ENCODE peak calls at places on chromosomes 4 and X, in eight cellular contexts. L is left ventricle myocardium superior; Q is AG08396; V is RCC 7860; Y is activated naive CD4-positive, alpha-beta T cell treated with Interleukin-2 at 50 U/mL for 16 hours; W is bronchial epithelial cell; F is foreskin fibroblast; Z is suprapubic skin. D is an unnamed sample.

GRCh38 chr4:163172666-163173065 is 6.0 kb upstream of the NAF1 start:
- DNase-seq in L (no peak), Q (no peak), V (no peak), Y (no peak), W (no peak), F (no peak), Z (no peak), D (peak)

GRCh38 chr4:44738615-44739014 is 12.3 kb upstream of the GNPDA2 start:
- DNase-seq in L (no peak), Q (peak), V (no peak), Y (no peak), W (no peak), F (peak), Z (no peak), D (peak)

GRCh38 chrX:1894656-1895055 is 279.8 kb downstream of the ASMT start:
- DNase-seq in L (no peak), Q (no peak), V (no peak), Y (no peak), W (no peak), F (no peak), Z (no peak), D (no peak)

GRCh38 chr4:48262926-48263325 is 6.7 kb downstream of the TEC start:
- DNase-seq in L (no peak), Q (peak), V (peak), Y (no peak), W (no peak), F (peak), Z (no peak), D (no peak)

GRCh38 chr4:112896326-112896892 is 153.0 kb upstream of the ANK2 start:
- DNase-seq in L (no peak), Q (no peak), V (no peak), Y (no peak), W (no peak), F (no peak), Z (no peak), D (peak)

GRCh38 chr4:17517664-17518063 is 2.7 kb downstream of the CLRN2 start:
- DNase-seq in L (no peak), Q (no peak), V (no peak), Y (no peak), W (no peak), F (no peak), Z (no peak), D (peak)

GRCh38 chr4:119138046-119138445 is 2.4 kb downstream of the MYOZ2 start:
- DNase-seq in L (no peak), Q (no peak), V (no peak), Y (no peak), W (no peak), F (peak), Z (no peak), D (peak)

GRCh38 chr4:8044244-8044643 is 104.6 kb upstream of the AFAP1 start:
- DNase-seq in L (no peak), Q (no peak), V (no peak), Y (no peak), W (no peak), F (no peak), Z (no peak), D (no peak)

GRCh38 chr4:177484613-177485021 is 42.4 kb upstream of the AGA start:
- DNase-seq in L (no peak), Q (peak), V (peak), Y (no peak), W (peak), F (peak), Z (no peak), D (peak)

GRCh38 chr4:124025423-124025822 is 628.8 kb downstream of the SPRY1 start:
- DNase-seq in L (no peak), Q (no peak), V (no peak), Y (no peak), W (peak), F (no peak), Z (no peak), D (no peak)

GRCh38 chr4:145618210-145618911 is 824 bp upstream of the MMAA start:
- DNase-seq in L (peak), Q (peak), V (no peak), Y (peak), W (no peak), F (peak), Z (no peak), D (no peak)

GRCh38 chrX:30781711-30782444 is 107.2 kb downstream of the TAB3 start:
- DNase-seq in L (no peak), Q (no peak), V (no peak), Y (no peak), W (no peak), F (no peak), Z (no peak), D (no peak)

GRCh38 chr4:145420595-145421214 is 60.9 kb upstream of the SMAD1 start:
- DNase-seq in L (no peak), Q (no peak), V (no peak), Y (no peak), W (no peak), F (no peak), Z (no peak), D (no peak)

GRCh38 chr4:57113870-57114269 is 3.7 kb upstream of the IGFBP7 start:
- DNase-seq in L (no peak), Q (no peak), V (no peak), Y (no peak), W (no peak), F (no peak), Z (no peak), D (no peak)

GRCh38 chr4:15525080-15525479 is 55.4 kb downstream of the CC2D2A start:
- DNase-seq in L (no peak), Q (no peak), V (no peak), Y (no peak), W (peak), F (no peak), Z (no peak), D (peak)

GRCh38 chr4:36841583-36842326 is 402.8 kb upstream of the NWD2 start:
- DNase-seq in L (no peak), Q (no peak), V (peak), Y (no peak), W (no peak), F (no peak), Z (no peak), D (no peak)

GRCh38 chrX:46140272-46140671 is 404.9 kb downstream of the ZNF674 start:
- DNase-seq in L (no peak), Q (no peak), V (no peak), Y (no peak), W (peak), F (no peak), Z (no peak), D (no peak)

GRCh38 chr4:83011779-83012630 is 1.4 kb upstream of the LIN54 start:
- DNase-seq in L (peak), Q (peak), V (no peak), Y (peak), W (peak), F (peak), Z (peak), D (peak)